ENCODE peak calls at places on chromosomes 5 and 9, in eight cellular contexts. P is body of pancreas, Z is A673, L is aorta, Q is Panc1, C is IMR-90, H is caudate nucleus, W is adrenal gland. X is an unnamed sample.
A peak's percentile ranks its signal among the peaks of the same experiment; 100 is the strongest.

GRCh38 chr9:36808246-36808645 is 225.8 kb downstream of the PAX5 start:
- DNase-seq in P (no peak), Z (no peak), L (no peak), Q (no peak), C (no peak), H (no peak), W (no peak), X (no peak)

GRCh38 chr5:178241259-178241658 is 8.7 kb upstream of the PHYKPL start:
- DNase-seq in P (no peak), Z (no peak), L (no peak), Q (no peak), C (no peak), H (no peak), W (no peak), X (no peak)

GRCh38 chr5:139301766-139302499 is 8.4 kb downstream of the MATR3 start:
- DNase-seq in P (no peak), Z (no peak), L (no peak), Q (no peak), C (no peak), H (no peak), W (no peak), X (no peak)

GRCh38 chr9:132365986-132366385 is 11.2 kb upstream of the SETX start:
- DNase-seq in P (no peak), Z (no peak), L (no peak), Q (no peak), C (no peak), H (no peak), W (no peak), X (no peak)

GRCh38 chr5:170791325-170791954 is 7.9 kb downstream of the GABRP start:
- DNase-seq in P (peak; percentile 85), Z (peak; percentile 27), L (peak; percentile 82), Q (no peak), C (peak; percentile 56), H (no peak), W (peak; percentile 83), X (peak; percentile 3)

GRCh38 chr5:156402387-156402921 is 75.5 kb downstream of the SGCD start:
- DNase-seq in P (no peak), Z (no peak), L (no peak), Q (no peak), C (no peak), H (no peak), W (no peak), X (no peak)

GRCh38 chr9:75451045-75451444 is 362.7 kb downstream of the OSTF1 start:
- DNase-seq in P (no peak), Z (no peak), L (no peak), Q (no peak), C (no peak), H (no peak), W (no peak), X (no peak)

GRCh38 chr5:43227655-43228054 is 35.6 kb downstream of the NIM1K start:
- DNase-seq in P (peak; percentile 15), Z (peak; percentile 46), L (no peak), Q (no peak), C (peak; percentile 64), H (no peak), W (no peak), X (peak; percentile 21)

GRCh38 chr5:41181691-41182564 is 31.4 kb downstream of the C6 start:
- DNase-seq in P (no peak), Z (peak; percentile 31), L (no peak), Q (no peak), C (no peak), H (no peak), W (no peak), X (no peak)

GRCh38 chr5:66710557-66710956 is 114.4 kb downstream of the MAST4 start:
- DNase-seq in P (no peak), Z (peak; percentile 20), L (no peak), Q (no peak), C (peak; percentile 4), H (no peak), W (peak; percentile 50), X (no peak)

GRCh38 chr9:89474939-89475338 is 23.0 kb downstream of the SEMA4D start:
- DNase-seq in P (no peak), Z (no peak), L (no peak), Q (no peak), C (no peak), H (no peak), W (no peak), X (no peak)

GRCh38 chr9:89467278-89467625 is 30.7 kb downstream of the SEMA4D start:
- DNase-seq in P (no peak), Z (no peak), L (no peak), Q (no peak), C (no peak), H (no peak), W (no peak), X (no peak)

DNA sequence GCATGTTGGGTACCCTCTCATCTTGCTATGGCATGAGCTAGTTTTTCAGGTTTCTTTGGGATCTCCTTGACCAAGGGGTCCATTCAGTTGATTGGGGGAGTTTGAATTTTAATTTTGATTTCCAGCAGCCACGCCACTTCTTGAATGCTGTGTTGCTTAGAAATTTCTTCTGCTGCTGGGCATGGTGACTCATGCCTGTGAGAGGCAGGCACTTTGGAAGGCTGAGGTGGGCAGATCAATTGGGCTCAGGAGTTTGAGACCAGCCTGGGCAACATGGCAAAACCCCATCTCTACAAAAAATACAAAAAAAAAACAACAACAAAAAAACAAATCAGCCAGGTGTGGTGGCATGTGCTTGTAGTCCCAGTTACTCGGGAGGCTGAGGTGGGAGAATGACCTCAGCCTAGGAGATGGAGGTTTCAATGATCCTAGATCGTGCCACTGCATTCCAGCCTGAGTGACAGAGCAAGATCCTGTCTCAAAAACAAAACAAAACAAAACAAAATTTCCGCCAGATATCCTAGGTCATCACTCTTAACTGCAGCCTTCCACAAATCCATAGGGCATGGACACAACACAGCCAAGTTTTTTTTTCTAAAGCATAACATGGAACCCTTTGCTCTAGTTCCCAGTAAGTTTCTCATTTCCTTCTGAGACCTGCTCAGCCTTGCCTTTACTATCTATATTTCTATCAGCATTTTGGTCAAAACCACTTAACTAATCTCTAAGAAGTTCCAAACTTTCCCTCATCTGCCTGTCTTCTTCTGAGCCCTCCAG is 17.7 kb downstream of the TMC1 start:
- DNase-seq in P (no peak), Z (no peak), L (no peak), Q (no peak), C (no peak), H (no peak), W (no peak), X (no peak)
- H3K27ac ChIP-seq in P (no peak overlapping the region), Z (no peak overlapping the region), L (no peak overlapping the region), Q (peak overlapping the region; percentile 68), C (no peak overlapping the region), H (no peak overlapping the region), W (no peak overlapping the region), X (no peak overlapping the region)

GRCh38 chr9:136759001-136759400 is 958 bp upstream of the LCN8 start:
- DNase-seq in P (no peak), Z (no peak), L (peak; percentile 42), Q (no peak), C (no peak), H (no peak), W (no peak), X (no peak)
- H3K27ac ChIP-seq in P (no peak overlapping the region), Z (no peak overlapping the region), L (no peak overlapping the region), Q (no peak overlapping the region), C (no peak overlapping the region), H (no peak overlapping the region), W (no peak overlapping the region), X (no peak overlapping the region)

DNA sequence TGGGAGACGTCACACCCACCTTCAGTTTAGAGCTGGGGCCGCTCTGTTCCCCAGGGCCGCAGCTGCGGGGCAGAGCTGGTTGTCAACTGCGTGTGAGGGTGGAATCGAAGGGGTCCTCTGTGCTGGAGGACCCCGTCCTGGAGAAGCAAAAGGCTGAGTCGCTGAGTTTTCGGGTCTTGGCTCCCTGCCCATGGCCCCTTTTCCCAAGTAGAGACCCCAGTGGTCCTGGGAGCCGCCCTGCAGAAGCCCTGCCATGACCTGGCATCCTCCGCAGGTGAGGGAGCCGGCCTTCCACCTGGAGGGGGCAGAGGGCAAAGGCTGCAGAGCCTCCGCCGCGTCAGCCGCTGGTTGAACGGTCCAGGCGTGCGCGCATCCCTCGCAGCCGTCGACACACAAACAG is 90.4 kb upstream of the COL5A1 start:
- DNase-seq in P (no peak), Z (no peak), L (peak; percentile 68), Q (no peak), C (no peak), H (no peak), W (no peak), X (no peak)
- H3K27ac ChIP-seq in P (no peak overlapping the region), Z (no peak overlapping the region), L (no peak overlapping the region), Q (no peak overlapping the region), C (no peak overlapping the region), H (no peak overlapping the region), W (no peak overlapping the region), X (no peak overlapping the region)

DNA sequence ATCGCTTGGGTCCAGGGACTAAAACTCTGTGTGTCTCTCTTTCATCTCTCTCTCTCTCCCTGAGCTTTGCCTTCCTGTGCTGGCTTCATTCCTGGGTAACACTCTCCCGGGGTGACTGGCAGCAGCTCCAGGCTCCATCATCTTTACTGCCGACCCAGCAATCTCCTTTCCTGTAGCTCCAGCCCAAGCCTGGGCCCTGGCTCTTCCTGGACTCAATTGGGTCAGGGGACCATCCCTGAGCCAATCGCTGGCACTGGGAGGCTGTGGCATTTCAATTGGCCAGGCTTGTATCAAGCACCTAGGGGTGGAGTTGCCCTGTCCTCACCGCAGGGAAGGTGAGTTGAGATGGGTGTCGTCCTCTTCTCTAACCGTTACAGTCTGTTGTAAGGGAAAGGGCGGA is 31.9 kb downstream of the FAM240B start:
- DNase-seq in P (no peak), Z (no peak), L (no peak), Q (no peak), C (no peak), H (no peak), W (no peak), X (no peak)
- H3K27ac ChIP-seq in P (no peak overlapping the region), Z (no peak overlapping the region), L (no peak overlapping the region), Q (peak overlapping the region; percentile 75), C (no peak overlapping the region), H (no peak overlapping the region), W (no peak overlapping the region), X (no peak overlapping the region)

X was measured in AG04450.